ENCODE peak calls at places on chromosomes 6 and 20, in four cellular contexts. H is fibroblast of lung, Q is PC-9, Y is cardiac fibroblast. X is an unnamed sample.

GRCh38 chr6:121443953-121444590 is 8.6 kb downstream of the GJA1 start:
- DNase-seq in H (peak), Q (no peak), Y (peak), X (no peak)

GRCh38 chr6:148395583-148396101 is 53.0 kb downstream of the SASH1 start:
- DNase-seq in Q (no peak), Y (no peak), H (no peak), X (peak)

GRCh38 chr20:63145156-63145555 is 70.8 kb downstream of the YTHDF1 start:
- DNase-seq in Y (peak), H (no peak), Q (no peak), X (peak)

GRCh38 chr6:39377530-39377929 is 55.0 kb upstream of the KCNK16 start:
- DNase-seq in Y (peak), Q (peak), H (peak), X (peak)

GRCh38 chr20:2507875-2508630 is 662 bp downstream of the ZNF343 start:
- DNase-seq in H (no peak), Q (peak), Y (peak), X (peak)

GRCh38 chr6:170147832-170148708 is 142.8 kb downstream of the DLL1 start:
- DNase-seq in H (no peak), Q (no peak), Y (no peak), X (no peak)

GRCh38 chr20:18034039-18034438 is 23.7 kb downstream of the OVOL2 start:
- DNase-seq in H (no peak), Q (no peak), Y (no peak), X (no peak)

GRCh38 chr20:53828673-53829085 is 235.0 kb upstream of the ZNF217 start:
- DNase-seq in Y (peak), H (peak), Q (peak), X (peak)

GRCh38 chr6:22231616-22232015 is 65.2 kb downstream of the PRL start:
- DNase-seq in Q (peak), Y (no peak), H (peak), X (peak)

GRCh38 chr6:124099520-124099919 is 295.9 kb downstream of the NKAIN2 start:
- DNase-seq in Y (no peak), H (no peak), Q (no peak), X (no peak)

GRCh38 chr6:13307508-13307995 is 20.8 kb downstream of the TBC1D7 start:
- DNase-seq in Q (no peak), H (peak), Y (peak), X (peak)

GRCh38 chr20:58776109-58776508 is 74.6 kb downstream of the GNAS-AS1 start:
- DNase-seq in H (no peak), Q (no peak), Y (no peak), X (no peak)

GRCh38 chr20:62796699-62797491 is 622 bp downstream of the MRGBP start:
- DNase-seq in Y (no peak), H (no peak), Q (no peak), X (no peak)

GRCh38 chr6:17385660-17386059 is 7.7 kb upstream of the CAP2 start:
- DNase-seq in Q (no peak), Y (peak), H (peak), X (peak)

GRCh38 chr6:141829566-141829965 is 303.2 kb upstream of the GJE1 start:
- DNase-seq in Q (no peak), H (no peak), Y (no peak), X (no peak)

GRCh38 chr6:121506761-121507754 is 71.6 kb downstream of the GJA1 start:
- DNase-seq in Y (peak), Q (no peak), H (peak), X (peak)

GRCh38 chr6:39924283-39924682 is 10.0 kb downstream of the MOCS1 start:
- DNase-seq in H (no peak), Y (no peak), Q (no peak), X (no peak)

GRCh38 chr20:32918296-32918695 is 59.6 kb downstream of the EFCAB8 start:
- DNase-seq in Y (no peak), Q (no peak), H (no peak), X (no peak)

GRCh38 chr6:20426177-20427082 is 24.8 kb downstream of the E2F3 start:
- DNase-seq in Q (no peak), H (no peak), Y (no peak), X (no peak)

GRCh38 chr20:45406260-45407066 is 1.6 kb upstream of the DBNDD2 start:
- DNase-seq in Y (peak), H (peak), Q (peak), X (peak)

GRCh38 chr6:144824018-144824417 is 538.9 kb downstream of the UTRN start:
- DNase-seq in Q (no peak), H (no peak), Y (no peak), X (no peak)

GRCh38 chr6:157552171-157552747 is 171.3 kb downstream of the ZDHHC14 start:
- DNase-seq in Q (peak), Y (no peak), H (no peak), X (peak)

GRCh38 chr20:13046409-13046808 is 37.6 kb downstream of the SPTLC3 start:
- DNase-seq in Y (no peak), Q (no peak), H (no peak), X (no peak)
- TF ChIP-seq CTCF in Y (no peak), Q (no peak), H (no peak), X (no peak)

GRCh38 chr20:9794831-9795230 is 44.0 kb downstream of the PAK5 start:
- DNase-seq in Q (no peak), H (no peak), Y (no peak), X (no peak)

GRCh38 chr20:9792674-9793073 is 46.2 kb downstream of the PAK5 start:
- DNase-seq in Y (no peak), H (no peak), Q (no peak), X (no peak)

DNA sequence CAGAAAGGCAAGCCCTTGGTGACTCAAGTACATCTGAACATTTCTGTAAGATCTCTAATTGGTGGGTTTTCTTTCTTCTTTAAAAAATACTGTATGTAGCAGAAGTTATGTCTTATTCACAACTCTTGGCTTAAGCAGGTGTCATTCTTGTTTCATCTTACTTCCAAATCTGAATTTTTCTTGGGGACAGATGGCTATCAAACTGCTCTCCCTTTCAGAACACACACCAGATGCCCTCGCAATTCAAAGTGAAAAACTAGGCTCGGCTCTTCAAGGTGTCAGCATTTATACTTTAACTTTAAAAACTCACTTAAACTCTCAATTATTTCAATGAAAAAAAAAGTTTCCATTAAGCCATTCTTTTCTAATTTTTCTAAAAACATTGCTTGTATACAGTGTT is 49.7 kb downstream of the PAK5 start:
- DNase-seq in Q (no peak), H (no peak), Y (no peak), X (no peak)
- TF ChIP-seq CTCF in Q (no peak), H (no peak), Y (no peak), X (no peak)

DNA sequence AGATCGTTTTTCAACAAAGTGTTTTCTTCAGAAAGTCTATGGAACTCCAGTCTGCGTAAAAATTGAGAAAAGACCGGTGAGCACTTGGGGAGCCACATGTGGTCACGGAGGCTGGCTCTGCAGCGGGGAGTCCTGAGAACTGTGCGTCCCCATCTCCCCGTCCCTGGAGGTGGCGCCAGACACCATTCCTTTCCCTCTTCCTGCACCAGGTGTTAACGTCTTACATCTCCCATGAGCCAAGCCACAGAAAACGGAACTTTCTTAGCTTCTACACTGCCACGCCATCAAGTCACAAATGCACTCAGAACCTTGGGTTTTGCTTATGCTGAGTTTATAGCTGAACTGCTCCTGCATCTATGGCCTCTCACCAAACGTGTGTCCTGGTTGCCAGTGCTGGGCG is 62.6 kb downstream of the GINS1 start:
- DNase-seq in Y (peak), H (peak), Q (peak), X (peak)
- TF ChIP-seq CTCF in Y (peak), H (peak), Q (peak), X (peak)

GRCh38 chr6:67768972-67769371 is 866.1 kb upstream of the ADGRB3 start:
- DNase-seq in Q (no peak), Y (no peak), H (no peak), X (no peak)

GRCh38 chr6:67766061-67766460 is 869.0 kb upstream of the ADGRB3 start:
- DNase-seq in H (peak), Y (peak), Q (no peak), X (no peak)
- TF ChIP-seq CTCF in H (no peak), Y (no peak), Q (no peak), X (no peak)

DNA sequence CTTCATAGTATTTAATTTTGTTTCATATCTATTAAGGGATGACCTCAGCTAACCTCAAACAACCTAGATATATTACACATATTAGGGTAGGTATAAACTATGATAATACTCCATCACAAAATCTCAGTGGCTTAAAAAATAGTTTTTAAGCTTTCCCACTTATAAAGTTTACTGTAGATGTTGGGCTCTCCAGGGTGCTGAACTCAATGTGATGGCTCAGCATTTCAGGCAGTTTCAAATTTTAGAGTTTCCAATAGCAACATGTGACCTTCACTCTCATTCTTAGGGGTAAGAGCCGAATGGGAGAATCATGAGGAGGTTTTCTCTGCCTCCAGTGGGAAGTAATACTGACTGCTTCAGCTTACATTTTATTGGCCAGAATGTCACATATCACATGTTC is 357.3 kb downstream of the MEI4 start:
- DNase-seq in Q (no peak), H (no peak), Y (no peak), X (no peak)
- TF ChIP-seq CTCF in Q (no peak), H (no peak), Y (no peak), X (no peak)

DNA sequence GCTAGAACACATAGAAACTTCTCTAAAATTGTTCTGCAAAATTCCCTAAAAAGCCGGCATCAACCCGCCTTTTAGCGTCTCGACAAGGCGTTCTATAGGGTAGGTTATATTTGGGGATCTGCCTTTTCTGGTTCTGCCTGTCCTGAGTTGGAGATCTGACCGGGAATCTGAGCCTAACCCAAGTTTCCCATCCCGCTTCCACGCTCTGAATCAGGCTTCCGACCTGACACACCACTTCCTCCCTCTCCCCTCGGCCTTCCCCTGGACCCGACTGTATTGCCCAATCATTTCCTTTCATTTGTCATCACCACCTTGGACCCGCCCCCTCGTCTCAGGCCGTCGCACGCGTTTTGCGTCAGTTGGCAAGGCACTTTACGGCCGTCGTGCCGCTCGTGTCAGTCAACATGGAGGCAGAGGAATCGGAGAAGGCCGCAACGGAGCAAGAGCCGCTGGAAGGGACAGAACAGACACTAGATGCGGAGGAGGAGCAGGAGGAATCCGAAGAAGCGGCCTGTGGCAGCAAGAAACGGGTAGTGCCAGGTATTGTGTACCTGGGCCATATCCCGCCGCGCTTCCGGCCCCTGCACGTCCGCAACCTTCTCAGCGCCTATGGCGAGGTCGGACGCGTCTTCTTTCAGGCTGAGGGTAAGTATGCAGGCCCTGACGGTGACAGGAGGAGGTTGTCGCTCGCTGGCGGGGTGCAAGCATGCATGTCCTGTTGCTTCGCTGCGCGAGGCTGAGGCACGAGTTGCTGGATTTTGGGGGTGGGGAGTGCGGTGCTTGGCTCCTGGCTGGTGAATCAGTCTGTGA is at the start of gene ABT1:
- DNase-seq in Q (peak), H (peak), Y (peak), X (peak)
- TF ChIP-seq CTCF in Q (no peak), H (no peak), Y (no peak), X (no peak)

GRCh38 chr6:37483502-37483901 is 16.2 kb downstream of the CCDC167 start:
- DNase-seq in Y (no peak), Q (no peak), H (no peak), X (peak)

GRCh38 chr6:37483917-37484785 is 15.5 kb downstream of the CCDC167 start:
- DNase-seq in Q (peak), H (peak), Y (peak), X (peak)

GRCh38 chr6:37484786-37485170 is 14.9 kb downstream of the CCDC167 start:
- DNase-seq in Y (no peak), H (no peak), Q (no peak), X (no peak)

GRCh38 chr6:37486440-37486839 is 13.3 kb downstream of the CCDC167 start:
- DNase-seq in Q (no peak), H (no peak), Y (no peak), X (no peak)

GRCh38 chr6:37485259-37485658 is 14.4 kb downstream of the CCDC167 start:
- DNase-seq in Y (no peak), Q (no peak), H (no peak), X (no peak)
- TF ChIP-seq CTCF in Y (peak), Q (no peak), H (peak), X (peak)

X was measured in epithelial cell of esophagus.